ENCODE peak calls at places on chromosome 12, in six cellular contexts. S, P, X, Q, R and B are unnamed samples.

GRCh38 chr12:111991946-111992345 is 21.0 kb downstream of the TMEM116 start:
- DNase-seq in S (no peak), P (peak), X (no peak), Q (no peak), R (no peak), B (no peak)

GRCh38 chr12:24012528-24012927 is 63.1 kb upstream of the SOX5 start:
- DNase-seq in S (no peak), P (no peak), X (no peak), Q (no peak), R (no peak), B (no peak)

GRCh38 chr12:13465641-13466040 is 269.1 kb downstream of the EMP1 start:
- DNase-seq in S (no peak), P (peak), X (no peak), Q (peak), R (no peak), B (no peak)

GRCh38 chr12:64258576-64258975 is 36.5 kb upstream of the KICS2 start:
- DNase-seq in S (no peak), P (no peak), X (no peak), Q (no peak), R (no peak), B (no peak)

GRCh38 chr12:71440393-71441349 is 1.1 kb downstream of the LGR5 start:
- DNase-seq in S (no peak), P (no peak), X (no peak), Q (no peak), R (peak), B (peak)

GRCh38 chr12:99453831-99454538 is 193.6 kb upstream of the GARIN6 start:
- DNase-seq in S (no peak), P (peak), X (no peak), Q (no peak), R (peak), B (no peak)

GRCh38 chr12:8890313-8891084 is 23.8 kb upstream of the PHC1 start:
- DNase-seq in S (no peak), P (peak), X (no peak), Q (no peak), R (peak), B (peak)

GRCh38 chr12:101670007-101670671 is 27.3 kb upstream of the CHPT1 start:
- DNase-seq in S (peak), P (peak), X (peak), Q (no peak), R (peak), B (peak)

GRCh38 chr12:116916714-116917114 is 6.0 kb downstream of the FBXW8 start:
- DNase-seq in S (peak), P (peak), X (peak), Q (peak), R (peak), B (peak)

GRCh38 chr12:111799758-111800157 is 33.0 kb downstream of the ALDH2 start:
- DNase-seq in S (no peak), P (no peak), X (no peak), Q (no peak), R (no peak), B (no peak)

GRCh38 chr12:131218291-131219172 is 264.8 kb downstream of the ADGRD1 start:
- DNase-seq in S (no peak), P (no peak), X (no peak), Q (no peak), R (peak), B (no peak)

GRCh38 chr12:66959276-66959675 is 280.4 kb upstream of the GRIP1 start:
- DNase-seq in S (no peak), P (no peak), X (no peak), Q (no peak), R (no peak), B (no peak)

GRCh38 chr12:28704477-28705169 is 444.5 kb upstream of the FAR2 start:
- DNase-seq in S (no peak), P (peak), X (peak), Q (no peak), R (no peak), B (no peak)

DNA sequence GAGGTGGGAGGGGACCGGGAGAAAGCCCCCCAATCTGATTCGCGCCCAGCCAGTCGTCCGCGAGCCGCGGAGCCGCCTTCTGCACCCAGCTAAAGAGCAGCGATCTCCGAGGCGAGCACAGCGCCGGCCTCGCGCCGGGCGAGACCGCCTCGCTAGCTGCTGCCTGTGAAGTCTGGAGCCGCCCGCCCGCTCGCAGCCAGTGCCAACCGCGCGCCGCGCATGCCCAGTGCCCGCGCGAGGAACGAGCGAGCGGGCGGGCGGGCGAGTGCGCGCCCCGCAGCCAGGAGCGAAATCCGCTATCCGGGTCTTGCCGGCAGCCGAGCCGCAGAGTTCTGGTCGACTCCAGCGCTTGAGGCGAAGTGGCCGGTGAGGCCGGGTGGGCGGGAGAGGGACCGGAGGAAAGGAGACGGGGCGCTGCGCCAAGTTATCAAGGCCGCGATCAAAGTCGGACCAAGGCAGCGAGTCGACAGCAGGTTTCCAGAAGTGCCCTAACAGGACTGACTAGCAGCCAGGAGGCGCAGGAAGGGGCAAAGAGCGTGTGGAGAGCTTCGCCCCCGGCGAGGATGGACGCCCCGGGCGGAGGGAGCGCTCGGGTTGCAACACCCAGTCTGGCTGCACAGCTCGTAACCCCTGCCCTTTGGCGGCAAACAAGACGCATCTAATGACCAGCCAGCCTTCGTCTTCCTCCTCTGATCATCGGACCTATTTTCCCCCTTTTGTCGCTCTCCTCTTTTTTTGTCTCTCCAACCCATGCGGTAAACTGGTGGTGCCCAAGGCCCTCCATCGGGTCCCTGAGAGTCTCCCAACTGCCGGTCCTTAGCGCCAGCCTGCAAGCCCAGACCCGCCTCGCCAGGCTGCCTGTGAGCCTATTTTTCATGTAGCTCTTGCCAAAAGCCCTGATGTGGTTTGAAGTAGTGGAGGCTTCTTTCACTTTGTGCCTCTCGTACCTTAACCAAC is at the start of gene EPS8:
- DNase-seq in S (peak), P (peak), X (peak), Q (peak), R (peak), B (peak)
- TF ChIP-seq CTCF in S (no peak), P (no peak), X (peak), Q (no peak), R (no peak), B (no peak)

GRCh38 chr12:17976202-17976601 is 113.8 kb downstream of the RERGL start:
- DNase-seq in S (no peak), P (no peak), X (no peak), Q (no peak), R (no peak), B (no peak)
- TF ChIP-seq CTCF in S (peak), P (no peak), X (peak), Q (no peak), R (no peak), B (no peak)

GRCh38 chr12:56591111-56591510 is 39.0 kb downstream of the BAZ2A start:
- DNase-seq in S (no peak), P (no peak), X (no peak), Q (no peak), R (no peak), B (no peak)
- TF ChIP-seq CTCF in S (no peak), P (no peak), X (no peak), Q (no peak), R (no peak), B (no peak)

DNA sequence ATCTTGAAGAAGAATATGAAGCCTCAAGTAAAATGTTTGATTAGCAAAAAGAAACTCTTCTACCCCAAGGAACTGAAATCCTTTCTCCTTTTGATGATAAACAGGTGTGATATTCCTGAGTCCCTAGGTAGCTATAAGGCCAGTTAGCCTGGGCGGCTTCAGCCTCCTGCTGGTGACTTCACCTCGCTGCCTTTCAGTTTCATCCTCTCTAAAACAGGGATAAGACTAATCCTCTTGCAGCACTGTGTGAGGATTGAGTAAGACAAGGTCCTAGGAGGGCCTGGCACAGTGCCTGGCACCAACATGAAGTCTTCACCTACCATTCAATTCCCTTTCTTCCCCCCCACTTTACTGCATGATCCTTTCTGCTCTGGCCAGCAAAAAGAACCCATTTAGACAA is 42.1 kb downstream of the CIT start:
- DNase-seq in S (no peak), P (peak), X (no peak), Q (no peak), R (no peak), B (no peak)
- TF ChIP-seq CTCF in S (no peak), P (peak), X (peak), Q (no peak), R (no peak), B (no peak)

DNA sequence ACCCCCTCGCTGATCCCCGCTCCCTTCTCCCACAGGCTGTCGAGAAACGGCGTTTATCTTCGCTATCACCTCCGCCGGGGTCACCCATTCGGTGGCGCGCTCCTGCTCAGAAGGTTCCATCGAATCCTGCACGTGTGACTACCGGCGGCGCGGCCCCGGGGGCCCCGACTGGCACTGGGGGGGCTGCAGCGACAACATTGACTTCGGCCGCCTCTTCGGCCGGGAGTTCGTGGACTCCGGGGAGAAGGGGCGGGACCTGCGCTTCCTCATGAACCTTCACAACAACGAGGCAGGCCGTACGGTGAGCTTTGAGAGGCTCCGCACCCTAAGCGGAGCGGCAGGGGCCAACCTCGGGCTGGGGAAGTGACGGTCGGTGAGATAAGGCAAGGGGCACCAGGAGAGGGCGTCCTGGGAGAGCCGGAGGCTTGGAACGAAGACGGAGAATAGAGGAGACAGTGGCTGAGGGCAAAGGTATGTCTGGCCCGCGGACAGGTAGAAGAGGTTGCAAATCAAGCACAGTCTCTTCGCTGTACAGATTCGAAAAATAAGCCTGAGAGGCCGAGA is 2.3 kb downstream of the WNT1 start:
- DNase-seq in S (no peak), P (no peak), X (no peak), Q (no peak), R (peak), B (peak)
- TF ChIP-seq CTCF in S (no peak), P (no peak), X (no peak), Q (no peak), R (peak), B (no peak)

GRCh38 chr12:3680919-3681594 is 71.9 kb downstream of the CRACR2A start:
- DNase-seq in S (no peak), P (peak), X (no peak), Q (peak), R (no peak), B (no peak)
- TF ChIP-seq CTCF in S (no peak), P (no peak), X (peak), Q (peak), R (no peak), B (no peak)